ENCODE peak calls at places on chromosomes 13 and 19, in seven cellular contexts. B, H, R, Y, L, S and Z are unnamed samples.

GRCh38 chr13:81597101-81597500 is 1256.2 kb upstream of the SPRY2 start:
- DNase-seq in L (no peak), H (no peak), B (no peak), Y (no peak), R (no peak), S (no peak), Z (no peak)

GRCh38 chr19:29963576-29963975 is 21.5 kb downstream of the URI1 start:
- DNase-seq in H (no peak), L (no peak), R (no peak), B (no peak), Y (no peak), S (no peak), Z (no peak)

GRCh38 chr19:47430041-47430802 is 10.9 kb upstream of the MEIS3 start:
- DNase-seq in S (peak), H (peak), Y (no peak), L (no peak), R (no peak), B (no peak), Z (peak)

GRCh38 chr19:38648789-38649304 is 1.4 kb downstream of the ACTN4 start:
- DNase-seq in B (no peak), R (no peak), L (no peak), H (no peak), Y (no peak), S (no peak), Z (no peak)

GRCh38 chr19:18649371-18650047 is 12.7 kb downstream of the KLHL26 start:
- DNase-seq in H (peak), S (no peak), Y (peak), R (peak), B (no peak), L (peak), Z (peak)

GRCh38 chr19:2534374-2535050 is 58.6 kb downstream of the GADD45B start:
- DNase-seq in B (no peak), S (no peak), L (no peak), H (no peak), R (no peak), Y (no peak), Z (no peak)

GRCh38 chr13:37869756-37870488 is at the start of gene TRPC4:
- DNase-seq in B (peak), S (peak), L (peak), H (peak), R (peak), Y (no peak), Z (no peak)

GRCh38 chr13:49060698-49061387 is 85.1 kb downstream of the FNDC3A start:
- DNase-seq in Y (no peak), R (no peak), H (no peak), L (no peak), S (no peak), B (no peak), Z (no peak)

GRCh38 chr19:32876236-32876918 is 6.8 kb upstream of the SLC7A9 start:
- DNase-seq in B (no peak), H (no peak), L (no peak), R (no peak), S (peak), Y (no peak), Z (no peak)

GRCh38 chr13:102724923-102725322 is 30.1 kb upstream of the METTL21C start:
- DNase-seq in H (no peak), Y (no peak), B (peak), R (no peak), L (no peak), S (no peak), Z (no peak)

GRCh38 chr13:27038323-27038722 is 133.3 kb downstream of the USP12 start:
- DNase-seq in Y (no peak), L (no peak), S (no peak), H (no peak), B (peak), R (no peak), Z (no peak)

GRCh38 chr13:42649761-42650289 is 75.9 kb downstream of the TNFSF11 start:
- DNase-seq in L (no peak), B (no peak), H (no peak), R (no peak), Y (no peak), S (no peak), Z (no peak)

GRCh38 chr19:17339088-17339741 is 1.9 kb downstream of the GTPBP3 start:
- DNase-seq in Y (no peak), H (no peak), R (no peak), L (peak), S (no peak), B (no peak), Z (no peak)

GRCh38 chr13:41700790-41701310 is 243.5 kb downstream of the RGCC start:
- DNase-seq in L (no peak), H (no peak), Y (no peak), R (no peak), B (no peak), S (no peak), Z (no peak)

GRCh38 chr19:4633140-4633967 is 6.0 kb upstream of the TNFAIP8L1 start:
- DNase-seq in L (no peak), H (peak), Y (no peak), B (peak), S (peak), R (peak), Z (peak)

GRCh38 chr19:27647423-27647822 is 1565.5 kb downstream of the UQCRFS1 start:
- DNase-seq in S (no peak), H (no peak), B (no peak), Y (no peak), R (peak), L (no peak), Z (no peak)

GRCh38 chr19:4052114-4052992 is 14.3 kb downstream of the ZBTB7A start:
- DNase-seq in R (peak), Y (peak), B (no peak), H (peak), S (peak), L (no peak), Z (no peak)

GRCh38 chr19:44050740-44051653 is 839 bp upstream of the ZNF223 start:
- DNase-seq in R (no peak), Y (no peak), L (no peak), B (no peak), H (peak), S (peak), Z (no peak)

GRCh38 chr19:55275851-55276719 is 3.8 kb downstream of the HSPBP1 start:
- DNase-seq in S (no peak), H (no peak), L (no peak), R (no peak), B (no peak), Y (no peak), Z (no peak)

GRCh38 chr13:101624210-101624922 is 171.9 kb downstream of the ITGBL1 start:
- DNase-seq in S (no peak), L (no peak), H (no peak), R (no peak), B (no peak), Y (no peak), Z (no peak)

GRCh38 chr19:50003810-50004419 is 21.3 kb downstream of the VRK3 start:
- DNase-seq in R (peak), H (peak), L (no peak), B (peak), S (peak), Y (no peak), Z (peak)

GRCh38 chr13:39107484-39108040 is 69.3 kb downstream of the NHLRC3 start:
- DNase-seq in L (no peak), R (no peak), S (no peak), H (no peak), B (no peak), Y (no peak), Z (no peak)

GRCh38 chr19:5307655-5308054 is 33.0 kb downstream of the PTPRS start:
- DNase-seq in B (no peak), L (no peak), H (no peak), R (no peak), S (no peak), Y (no peak), Z (no peak)

GRCh38 chr13:26758496-26759155 is 2.0 kb downstream of the GPR12 start:
- DNase-seq in B (no peak), S (no peak), H (no peak), Y (no peak), L (no peak), R (no peak), Z (no peak)

GRCh38 chr13:106867249-106867648 is 299.3 kb upstream of the ARGLU1 start:
- DNase-seq in L (no peak), H (no peak), R (no peak), B (no peak), S (peak), Y (no peak), Z (no peak)

GRCh38 chr13:33119886-33120543 is 103.8 kb downstream of the KL start:
- DNase-seq in H (no peak), R (no peak), L (no peak), Y (no peak), S (no peak), B (peak), Z (no peak)

GRCh38 chr19:53597023-53597422 is 34.8 kb upstream of the DPRX start:
- DNase-seq in Y (no peak), L (no peak), H (no peak), R (no peak), S (no peak), B (no peak), Z (no peak)

GRCh38 chr19:56383826-56384605 is 9.3 kb downstream of the ZNF582 start:
- DNase-seq in Y (no peak), H (no peak), S (no peak), R (no peak), L (no peak), B (no peak), Z (no peak)

GRCh38 chr13:73754727-73755292 is 379.4 kb downstream of the KLF12 start:
- DNase-seq in B (peak), Y (no peak), S (no peak), L (no peak), R (no peak), H (no peak), Z (peak)

DNA sequence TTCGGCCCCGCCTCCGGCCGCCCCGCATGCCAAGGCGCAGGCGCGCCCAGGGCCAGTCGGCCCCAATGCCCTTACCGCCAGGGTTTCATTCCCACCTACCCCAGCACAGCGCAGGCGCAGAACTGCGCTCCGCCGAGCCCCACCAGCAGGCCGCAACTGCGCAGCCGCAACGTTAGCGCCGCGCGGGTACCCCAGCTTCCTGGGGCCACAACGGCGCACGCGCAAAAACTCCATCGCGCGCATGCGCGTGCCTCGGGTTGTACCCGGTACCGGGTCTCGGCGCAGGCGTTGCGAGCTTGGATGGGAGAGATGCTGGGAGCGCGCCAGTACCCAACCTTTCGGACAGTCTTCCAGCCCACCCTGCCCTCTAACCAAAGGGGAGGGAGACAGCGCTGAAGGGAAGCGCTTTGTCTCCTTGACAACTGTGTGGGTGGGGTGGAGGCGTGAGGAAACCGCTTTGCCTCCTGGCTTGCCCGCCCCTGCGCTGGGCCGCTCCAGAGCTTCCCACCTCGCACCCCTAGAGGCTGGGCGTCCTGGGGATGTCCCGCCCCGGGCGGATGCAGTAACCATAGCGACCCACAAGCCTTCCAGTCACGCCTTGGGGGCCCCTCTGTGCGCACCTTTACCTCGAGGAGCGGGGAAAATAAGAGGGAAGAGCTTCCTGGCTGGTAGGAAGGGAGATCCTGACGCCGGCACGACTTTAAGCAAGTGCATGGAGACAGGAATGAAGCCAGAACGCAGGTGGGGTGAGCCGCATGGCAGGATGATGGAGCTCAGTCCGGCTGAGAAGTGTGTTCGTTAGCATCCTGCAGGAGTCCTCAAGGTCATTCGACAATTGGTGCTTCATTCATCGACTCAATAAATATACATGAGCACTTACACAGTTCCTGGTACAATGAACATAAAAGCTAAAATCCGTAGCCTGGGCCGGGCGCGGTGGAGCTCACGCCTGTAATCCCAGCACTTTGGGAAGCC is 525 bp upstream of the MYPOP start:
- DNase-seq in S (peak), H (peak), R (peak), B (peak), Y (peak), L (peak), Z (peak)
- TF ChIP-seq POLR2A in S (no peak), H (peak), R (peak), B (peak), Y (no peak), L (peak), Z (peak)

GRCh38 chr13:77019756-77020155 is 7.2 kb downstream of the FBXL3 start:
- DNase-seq in B (no peak), S (no peak), L (no peak), R (no peak), H (no peak), Y (no peak), Z (no peak)

GRCh38 chr13:77013853-77014542 is 13.0 kb downstream of the FBXL3 start:
- DNase-seq in R (no peak), B (no peak), Y (no peak), L (no peak), S (no peak), H (no peak), Z (no peak)

GRCh38 chr13:77016241-77016812 is 10.6 kb downstream of the FBXL3 start:
- DNase-seq in B (no peak), L (no peak), R (no peak), Y (no peak), H (no peak), S (no peak), Z (no peak)

GRCh38 chr13:77016888-77017623 is 9.9 kb downstream of the FBXL3 start:
- DNase-seq in Y (no peak), S (no peak), B (no peak), L (no peak), H (no peak), R (no peak), Z (no peak)

GRCh38 chr13:77014906-77015685 is 11.9 kb downstream of the FBXL3 start:
- DNase-seq in B (no peak), Y (no peak), L (no peak), R (no peak), H (no peak), S (no peak), Z (no peak)
- TF ChIP-seq EP300 in B (no peak), Y (no peak), L (no peak), R (no peak), H (no peak), S (no peak), Z (no peak)

DNA sequence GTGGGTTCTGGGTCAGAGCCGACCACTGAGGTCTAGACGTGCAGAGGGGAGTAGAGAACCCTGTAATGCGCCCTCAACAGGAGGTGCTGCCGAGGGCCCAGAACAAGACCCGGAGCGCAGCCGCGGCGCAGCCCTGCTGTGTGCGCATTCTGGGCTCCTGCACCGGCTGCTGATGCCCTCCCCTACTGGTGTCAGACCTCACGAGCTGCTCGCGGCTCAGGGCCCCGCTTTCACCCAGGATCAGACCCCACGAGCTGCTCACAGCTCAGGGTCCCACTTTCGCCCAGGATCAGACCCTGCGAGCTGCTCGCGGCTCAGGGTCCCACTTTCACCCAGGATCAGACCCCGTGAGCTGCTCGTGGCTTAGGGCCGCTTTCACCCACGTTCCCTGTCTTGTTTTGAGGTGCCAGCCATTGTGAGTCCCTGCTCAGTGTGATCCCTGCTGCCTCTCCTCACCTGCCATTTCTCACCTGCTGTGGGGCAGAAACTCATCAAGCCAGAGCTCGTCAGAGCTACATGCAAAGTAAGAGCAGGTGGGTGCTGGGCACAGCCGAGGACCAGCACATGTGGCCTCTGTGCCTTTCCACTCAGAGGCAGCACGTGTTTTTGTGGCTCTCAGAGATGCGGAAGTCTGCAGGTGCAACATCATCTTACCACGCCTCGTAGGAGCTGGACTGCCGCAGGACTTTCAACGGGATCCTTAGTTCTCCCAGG is 47.0 kb upstream of the C13orf46 start:
- DNase-seq in L (no peak), B (no peak), Y (no peak), R (no peak), H (peak), S (no peak), Z (no peak)
- H3K27ac ChIP-seq in L (no peak), B (no peak), Y (no peak), R (no peak), H (no peak), S (no peak), Z (no peak)

GRCh38 chr13:113970810-113971470 is 2.9 kb downstream of the C13orf46 start:
- DNase-seq in B (no peak), Y (no peak), H (peak), L (no peak), R (peak), S (peak), Z (no peak)
- TF ChIP-seq POLR2A in B (no peak), Y (no peak), H (no peak), L (no peak), R (no peak), S (no peak), Z (no peak)

GRCh38 chr19:1227313-1227626 is 10.5 kb downstream of the CBARP start:
- DNase-seq in Y (no peak), L (no peak), S (no peak), B (no peak), R (no peak), H (no peak), Z (no peak)
- TF ChIP-seq EP300 in Y (no peak), L (no peak), S (no peak), B (no peak), R (no peak), H (no peak), Z (no peak)

DNA sequence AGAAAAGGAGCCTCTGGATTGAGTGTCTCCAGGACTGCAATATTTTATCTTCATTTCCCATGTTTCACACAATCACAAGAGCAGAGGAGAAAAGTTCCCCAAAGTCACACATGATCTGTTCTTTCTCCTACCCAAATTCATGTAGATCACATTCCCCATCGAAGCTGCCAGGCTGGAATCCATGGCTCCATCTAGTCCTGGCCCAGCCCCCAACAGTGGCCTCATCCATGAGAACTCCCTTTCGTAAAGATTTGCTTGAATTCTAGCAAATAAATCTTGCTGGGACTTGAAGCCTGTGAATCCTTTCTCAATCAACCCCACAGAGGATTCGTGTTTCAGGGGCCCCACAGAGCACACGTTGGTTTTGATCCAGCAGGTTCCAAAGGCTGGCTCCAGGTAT is 109.5 kb downstream of the COL4A1 start:
- DNase-seq in L (no peak), S (no peak), H (no peak), Y (no peak), R (no peak), B (no peak), Z (no peak)
- H3K27ac ChIP-seq in L (no peak), S (no peak), H (peak), Y (no peak), R (peak), B (no peak), Z (no peak)

GRCh38 chr19:34364830-34365462 is at the start of gene GPI:
- DNase-seq in R (peak), B (peak), Y (no peak), L (peak), S (peak), H (peak), Z (peak)
- TF ChIP-seq POLR2A in R (no peak), B (peak), Y (no peak), L (no peak), S (no peak), H (peak), Z (no peak)

GRCh38 chr19:16273005-16273404 is 51.6 kb upstream of the KLF2 start:
- DNase-seq in L (no peak), R (peak), B (no peak), S (no peak), Y (no peak), H (no peak), Z (no peak)
- TF ChIP-seq EP300 in L (no peak), R (no peak), B (no peak), S (no peak), Y (no peak), H (no peak), Z (no peak)

GRCh38 chr19:15138427-15138826 is 31.2 kb downstream of the SYDE1 start:
- DNase-seq in R (no peak), H (no peak), Y (no peak), B (no peak), S (no peak), L (no peak), Z (no peak)

GRCh38 chr19:15137777-15138176 is 30.6 kb downstream of the SYDE1 start:
- DNase-seq in S (no peak), B (no peak), H (no peak), R (no peak), Y (no peak), L (no peak), Z (no peak)

GRCh38 chr19:15144046-15144646 is 36.9 kb downstream of the SYDE1 start:
- DNase-seq in L (no peak), H (no peak), B (no peak), S (no peak), Y (no peak), R (peak), Z (no peak)

GRCh38 chr19:15141143-15141542 is 33.9 kb downstream of the SYDE1 start:
- DNase-seq in H (no peak), R (peak), S (no peak), L (no peak), B (no peak), Y (no peak), Z (no peak)

GRCh38 chr19:15142313-15142712 is 35.1 kb downstream of the SYDE1 start:
- DNase-seq in L (no peak), R (peak), B (no peak), S (no peak), Y (no peak), H (no peak), Z (no peak)
- H3K27ac ChIP-seq in L (no peak), R (no peak), B (no peak), S (no peak), Y (no peak), H (no peak), Z (no peak)

DNA sequence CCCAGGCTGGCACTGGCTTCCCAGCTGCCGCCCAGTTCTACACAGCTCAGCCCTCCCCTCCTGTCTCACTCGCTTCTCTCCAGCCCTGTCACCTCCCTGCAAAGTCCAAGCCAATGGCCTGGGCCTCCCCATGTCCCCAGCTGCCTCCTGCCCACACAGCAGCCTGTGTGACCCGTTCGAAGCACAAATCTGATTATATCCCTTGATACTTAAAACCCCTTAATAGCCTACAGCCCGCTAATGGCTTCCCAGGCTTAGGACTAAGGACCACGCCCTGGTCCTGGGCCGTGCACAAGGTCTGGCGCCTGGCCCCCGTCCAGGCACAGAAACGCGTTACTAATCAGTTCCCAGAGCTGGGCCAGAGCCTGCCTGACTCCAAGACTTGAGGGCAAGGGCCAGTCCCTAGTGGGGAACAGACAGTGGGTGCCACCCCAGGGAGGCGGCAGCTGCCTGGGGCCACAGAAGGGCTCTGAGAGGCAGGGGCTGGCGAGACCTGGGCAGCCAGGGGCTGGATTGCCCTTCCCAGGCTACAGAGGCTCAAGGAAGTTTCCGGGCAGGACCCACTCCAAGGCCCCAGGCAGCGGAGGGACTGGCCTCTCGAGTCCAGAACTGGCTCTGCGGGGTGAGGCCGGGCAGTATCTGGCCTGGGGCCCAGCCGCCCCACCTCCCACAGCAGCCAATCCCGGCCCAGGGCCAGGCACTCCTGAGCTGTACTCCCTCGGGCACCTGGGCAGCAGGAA is 10.4 kb downstream of the XAB2 start:
- DNase-seq in R (no peak), H (peak), S (peak), L (no peak), B (no peak), Y (no peak), Z (no peak)
- TF ChIP-seq POLR2A in R (no peak), H (no peak), S (no peak), L (no peak), B (no peak), Y (no peak), Z (no peak)